ENCODE peak calls at places on chromosomes 13 and 19, in six cellular contexts. P is mucosa of descending colon, Y is activated T-cell treated with anti-CD3 and anti-CD28 coated beads for 4 hours, F is NCI-H1105 treated with DMSO at 0.1 percent for 48 hours, T is Calu3, Z is aorta. N is an unnamed sample.

GRCh38 chr19:1369214-1369805 is 14.4 kb upstream of the NDUFS7 start:
- DNase-seq in P (no peak), Y (no peak), F (no peak), T (no peak), Z (no peak), N (no peak)

GRCh38 chr13:99370476-99371272 is 63.5 kb upstream of the GPR183 start:
- DNase-seq in P (no peak), Y (no peak), F (no peak), T (no peak), Z (no peak), N (no peak)

GRCh38 chr13:99395436-99395835 is 88.2 kb upstream of the GPR183 start:
- DNase-seq in P (no peak), Y (no peak), F (no peak), T (no peak), Z (no peak), N (no peak)

GRCh38 chr19:18294467-18294864 is 13.0 kb upstream of the JUND start:
- DNase-seq in P (peak), Y (peak), F (peak), T (no peak), Z (peak), N (no peak)

GRCh38 chr13:79287994-79288795 is 117.9 kb downstream of the RBM26 start:
- DNase-seq in P (no peak), Y (no peak), F (no peak), T (no peak), Z (no peak), N (no peak)

GRCh38 chr19:33690461-33691427 is 69.0 kb downstream of the CHST8 start:
- DNase-seq in P (no peak), Y (no peak), F (no peak), T (no peak), Z (peak), N (no peak)

GRCh38 chr13:21344662-21345176 is 114.4 kb downstream of the ZDHHC20 start:
- DNase-seq in P (no peak), Y (no peak), F (no peak), T (no peak), Z (no peak), N (no peak)

GRCh38 chr19:907183-907853 is 5.7 kb downstream of the R3HDM4 start:
- DNase-seq in P (no peak), Y (no peak), F (no peak), T (no peak), Z (no peak), N (no peak)

GRCh38 chr19:46298477-46299003 is 1.7 kb downstream of the HIF3A start:
- DNase-seq in P (no peak), Y (no peak), F (no peak), T (no peak), Z (no peak), N (no peak)

GRCh38 chr13:21913010-21913409 is 242.1 kb downstream of the FGF9 start:
- DNase-seq in P (no peak), Y (no peak), F (no peak), T (no peak), Z (no peak), N (no peak)

GRCh38 chr13:20796791-20797513 is 23.2 kb upstream of the EEF1AKMT1 start:
- DNase-seq in P (no peak), Y (no peak), F (no peak), T (no peak), Z (no peak), N (no peak)

GRCh38 chr19:2455481-2456300 is 1.1 kb downstream of the LMNB2 start:
- DNase-seq in P (peak), Y (peak), F (no peak), T (no peak), Z (no peak), N (no peak)

GRCh38 chr19:9187191-9187590 is 8.4 kb downstream of the OR7D2 start:
- DNase-seq in P (no peak), Y (no peak), F (no peak), T (no peak), Z (no peak), N (no peak)

GRCh38 chr19:55283548-55284393 is at the start of gene BRSK1:
- DNase-seq in P (no peak), Y (peak), F (peak), T (no peak), Z (peak), N (no peak)

GRCh38 chr13:43516401-43516826 is 270.4 kb downstream of the ENOX1 start:
- DNase-seq in P (no peak), Y (no peak), F (no peak), T (no peak), Z (no peak), N (no peak)

GRCh38 chr13:33263484-33263883 is 22.1 kb downstream of the STARD13 start:
- DNase-seq in P (no peak), Y (no peak), F (no peak), T (no peak), Z (no peak), N (no peak)

GRCh38 chr19:16836906-16837362 is 7.7 kb downstream of the SIN3B start:
- DNase-seq in P (no peak), Y (no peak), F (no peak), T (no peak), Z (no peak), N (no peak)